ENCODE peak calls at places on chromosomes 3 and 15, in four cellular contexts. J, D, A and I are unnamed samples. For H3K36me3 and H3K9me3, the result is how much of the 10 kb centered on the place peaks cover.

GRCh38 chr3:72127213-72127612 is 342.3 kb upstream of the PROK2 start:
- DNase-seq in J (no peak), D (no peak), A (no peak), I (no peak)

GRCh38 chr3:25665646-25666136 is 984 bp upstream of the TOP2B start:
- DNase-seq in J (no peak), D (no peak), A (no peak), I (no peak)

GRCh38 chr3:55476515-55476914 is 10.6 kb downstream of the WNT5A start:
- DNase-seq in J (no peak), D (no peak), A (no peak), I (no peak)

GRCh38 chr3:98972155-98972554 is 70.7 kb upstream of the DCBLD2 start:
- DNase-seq in J (no peak), D (no peak), A (no peak), I (no peak)

GRCh38 chr3:23002846-23003800 is 200.0 kb upstream of the UBE2E2 start:
- DNase-seq in J (no peak), D (no peak), A (no peak), I (peak)

GRCh38 chr3:25747033-25747432 is 36.2 kb downstream of the NGLY1 start:
- DNase-seq in J (no peak), D (no peak), A (no peak), I (no peak)

GRCh38 chr15:86663304-86663703 is 583.6 kb downstream of the AGBL1 start:
- DNase-seq in J (no peak), D (no peak), A (no peak), I (no peak)

GRCh38 chr15:62119224-62119925 is 45.7 kb downstream of the C2CD4B start:
- DNase-seq in J (no peak), D (no peak), A (no peak), I (no peak)

GRCh38 chr15:83516935-83517334 is 69.8 kb downstream of the SH3GL3 start:
- DNase-seq in J (no peak), D (no peak), A (no peak), I (no peak)

GRCh38 chr15:83327041-83327440 is 42.6 kb upstream of the BNC1 start:
- DNase-seq in J (no peak), D (no peak), A (no peak), I (no peak)

GRCh38 chr3:47685037-47685436 is 96.7 kb downstream of the SMARCC1 start:
- DNase-seq in J (no peak), D (no peak), A (no peak), I (no peak)
- H3K36me3 ChIP-seq in J (half or more), D (under half), A (half or more), I (half or more)

GRCh38 chr3:8020047-8020446 is 481.6 kb upstream of the LMCD1 start:
- DNase-seq in J (no peak), D (no peak), A (no peak), I (no peak)
- H3K9me3 ChIP-seq in J (under half), D (under half), A (under half), I (under half)

GRCh38 chr3:5197022-5197421 is 9.5 kb downstream of the EDEM1 start:
- DNase-seq in J (no peak), D (no peak), A (no peak), I (no peak)

GRCh38 chr3:5197470-5198312 is 10.2 kb downstream of the EDEM1 start:
- DNase-seq in J (no peak), D (no peak), A (no peak), I (no peak)

GRCh38 chr3:5201536-5201935 is 14.0 kb downstream of the EDEM1 start:
- DNase-seq in J (no peak), D (no peak), A (peak), I (no peak)

GRCh38 chr3:5198313-5198677 is 10.8 kb downstream of the EDEM1 start:
- DNase-seq in J (no peak), D (no peak), A (no peak), I (no peak)

DNA sequence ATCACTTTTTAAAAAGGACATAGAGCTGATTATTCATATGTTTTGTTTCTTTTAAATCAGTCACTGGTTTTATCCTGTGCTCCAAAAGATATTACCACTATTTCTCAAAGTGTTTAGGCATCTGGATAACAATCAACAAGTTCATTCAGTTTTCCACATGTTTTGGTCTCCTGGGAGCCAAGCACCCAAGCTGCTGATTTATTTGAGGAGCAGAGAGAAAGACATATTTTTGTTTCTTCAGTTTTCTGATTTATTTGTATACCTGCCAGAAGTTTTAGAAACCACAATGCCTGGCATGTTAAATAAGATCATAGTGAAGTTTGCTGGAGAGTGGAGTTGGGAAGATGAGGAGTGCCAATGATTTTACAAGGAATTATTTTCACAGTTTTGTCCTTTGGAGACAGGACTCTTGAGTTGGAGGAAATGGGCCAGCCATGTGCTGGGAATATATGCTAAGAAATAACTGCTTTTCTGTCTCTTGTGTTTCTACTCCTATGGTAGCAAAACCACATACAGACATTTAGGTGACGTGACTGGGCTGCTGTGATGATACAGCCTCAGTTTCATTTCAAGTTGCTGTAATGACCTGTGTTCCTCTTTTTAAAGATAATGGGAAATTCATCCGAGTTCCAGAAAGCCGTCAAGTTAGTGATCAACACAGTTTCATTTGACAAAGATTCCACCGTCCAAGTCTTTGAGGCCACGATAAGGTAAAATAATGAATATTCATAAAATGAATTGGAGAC is 11.7 kb downstream of the EDEM1 start:
- DNase-seq in J (no peak), D (no peak), A (no peak), I (no peak)
- TF ChIP-seq EP300 in J (no peak), D (no peak), A (no peak), I (no peak)

GRCh38 chr3:47028667-47029066 is 49.2 kb downstream of the NBEAL2 start:
- DNase-seq in J (no peak), D (no peak), A (no peak), I (no peak)

GRCh38 chr3:47024932-47025331 is 45.5 kb downstream of the NBEAL2 start:
- DNase-seq in J (no peak), D (no peak), A (no peak), I (no peak)

GRCh38 chr3:47022540-47023161 is 43.2 kb downstream of the NBEAL2 start:
- DNase-seq in J (no peak), D (no peak), A (no peak), I (peak)

DNA sequence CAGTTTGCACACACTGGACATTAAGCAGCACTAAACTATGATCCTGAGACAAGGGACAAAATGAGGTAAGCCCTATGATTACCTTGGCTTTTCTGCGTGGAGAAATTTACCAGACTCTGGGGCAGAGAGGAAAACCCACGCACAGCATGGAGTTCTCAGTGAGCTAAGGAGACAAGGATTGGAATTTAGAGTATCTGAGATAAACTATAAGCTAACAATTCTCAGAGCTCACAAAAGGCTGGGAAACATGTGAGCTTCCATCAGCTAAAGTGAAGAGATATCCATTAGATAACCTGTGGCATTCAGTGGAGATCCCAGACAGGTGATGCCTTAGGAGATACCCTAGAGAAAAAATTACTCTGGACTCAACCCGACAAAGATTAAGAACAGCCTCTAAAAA is 48.7 kb downstream of the NBEAL2 start:
- DNase-seq in J (no peak), D (no peak), A (no peak), I (no peak)
- H3K36me3 ChIP-seq in J (under half), D (under half), A (under half), I (under half)

GRCh38 chr3:12729313-12729676 is 29.8 kb downstream of the TMEM40 start:
- DNase-seq in J (no peak), D (no peak), A (no peak), I (no peak)
- H3K9me3 ChIP-seq in J (under half), D (under half), A (under half), I (under half)

GRCh38 chr3:31821118-31821517 is 159.9 kb downstream of the OSBPL10 start:
- DNase-seq in J (no peak), D (no peak), A (no peak), I (no peak)

GRCh38 chr3:31828007-31828406 is 153.1 kb downstream of the OSBPL10 start:
- DNase-seq in J (no peak), D (no peak), A (no peak), I (no peak)

GRCh38 chr3:31819441-31819840 is 161.6 kb downstream of the OSBPL10 start:
- DNase-seq in J (no peak), D (no peak), A (no peak), I (no peak)

GRCh38 chr3:31817411-31817966 is 163.6 kb downstream of the OSBPL10 start:
- DNase-seq in J (no peak), D (no peak), A (no peak), I (no peak)

GRCh38 chr3:31823184-31823583 is 157.9 kb downstream of the OSBPL10 start:
- DNase-seq in J (no peak), D (no peak), A (no peak), I (no peak)
- TF ChIP-seq EP300 in J (no peak), D (no peak), A (no peak), I (no peak)

GRCh38 chr3:38111201-38111600 is 25.7 kb downstream of the ACAA1 start:
- DNase-seq in J (no peak), D (no peak), A (no peak), I (peak)
- H3K36me3 ChIP-seq in J (under half), D (under half), A (under half), I (under half)

GRCh38 chr3:171904829-171905228 is 61.7 kb downstream of the TMEM212 start:
- DNase-seq in J (no peak), D (no peak), A (no peak), I (no peak)
- H3K9me3 ChIP-seq in J (under half), D (under half), A (under half), I (under half)